ENCODE peak calls at places on chromosome 20, in four cellular contexts. W is body of pancreas; Y is neural crest cell; V is stimulated activated CD4-positive, alpha-beta T cell treated with anti-CD3 and anti-CD28 coated beads, Interleukin-12 subunit alpha, Interleukin-12 subunit beta, amount 100 ng/mL, for 24 hours. K is an unnamed sample.

GRCh38 chr20:44364068-44364467 is 8.6 kb downstream of the HNF4A start:
- DNase-seq in Y (no peak), W (no peak), V (no peak), K (no peak)

GRCh38 chr20:48986899-48987298 is 59.2 kb upstream of the CSE1L start:
- DNase-seq in W (peak; percentile 44), Y (no peak), V (no peak), K (no peak)

GRCh38 chr20:33977535-33977934 is 16.2 kb upstream of the RALY start:
- DNase-seq in V (no peak), Y (no peak), W (no peak), K (no peak)

GRCh38 chr20:18999076-18999475 is 185.5 kb downstream of the SCP2D1 start:
- DNase-seq in W (no peak), V (no peak), Y (no peak), K (no peak)

GRCh38 chr20:50053790-50054547 is 59.0 kb downstream of the UBE2V1 start:
- DNase-seq in V (no peak), W (no peak), Y (no peak), K (no peak)

GRCh38 chr20:44651507-44652373 is at the start of gene ADA:
- DNase-seq in W (peak; percentile 65), Y (peak; percentile 41), V (no peak), K (no peak)

GRCh38 chr20:40493551-40493950 is 195.5 kb downstream of the MAFB start:
- DNase-seq in V (no peak), W (no peak), Y (no peak), K (no peak)

GRCh38 chr20:61135966-61136365 is 116.1 kb upstream of the CDH4 start:
- DNase-seq in Y (peak; percentile 6), V (no peak), W (no peak), K (no peak)

GRCh38 chr20:49893242-49894072 is 21.9 kb downstream of the SPATA2 start:
- DNase-seq in W (no peak), Y (no peak), V (no peak), K (peak; percentile 41)

GRCh38 chr20:42373049-42373448 is 754.9 kb upstream of the CHD6 start:
- DNase-seq in Y (no peak), V (no peak), W (no peak), K (no peak)

GRCh38 chr20:41300383-41300782 is 17.1 kb downstream of the ZHX3 start:
- DNase-seq in W (no peak), Y (no peak), V (no peak), K (no peak)

GRCh38 chr20:18187020-18187419 is 49.4 kb downstream of the KAT14 start:
- DNase-seq in W (no peak), Y (no peak), V (no peak), K (no peak)

GRCh38 chr20:35039146-35039545 is 53.5 kb downstream of the TRPC4AP start:
- DNase-seq in V (no peak), Y (no peak), W (peak; percentile 55), K (no peak)

GRCh38 chr20:9021699-9022098 is 47.2 kb upstream of the PLCB4 start:
- DNase-seq in Y (no peak), W (no peak), V (no peak), K (no peak)

GRCh38 chr20:62496525-62497218 is 20.9 kb upstream of the GATA5 start:
- DNase-seq in W (no peak), Y (peak; percentile 49), V (no peak), K (no peak)

GRCh38 chr20:43938932-43939761 is 24.5 kb downstream of the TOX2 start:
- DNase-seq in Y (no peak), V (no peak), W (peak; percentile 30), K (no peak)

GRCh38 chr20:10763117-10763516 is 89.3 kb upstream of the JAG1 start:
- DNase-seq in Y (no peak), W (no peak), V (no peak), K (no peak)

GRCh38 chr20:32501709-32502108 is 83.4 kb downstream of the NOL4L start:
- DNase-seq in V (no peak), Y (no peak), W (no peak), K (no peak)

GRCh38 chr20:1860446-1860845 is 34.8 kb upstream of the SIRPA start:
- DNase-seq in W (no peak), Y (no peak), V (no peak), K (no peak)

GRCh38 chr20:53291548-53291947 is 302.1 kb downstream of the ZNF217 start:
- DNase-seq in V (no peak), W (no peak), Y (peak; percentile 13), K (no peak)

GRCh38 chr20:15297059-15297875 is 959.9 kb upstream of the FLRT3 start:
- DNase-seq in Y (no peak), V (no peak), W (peak; percentile 27), K (no peak)

GRCh38 chr20:10670521-10671220 is 3.1 kb downstream of the JAG1 start:
- DNase-seq in W (no peak), Y (peak; percentile 32), V (no peak), K (no peak)

GRCh38 chr20:36885355-36885754 is 9.4 kb downstream of the TLDC2 start:
- DNase-seq in W (no peak), Y (no peak), V (no peak), K (no peak)

GRCh38 chr20:5844063-5844681 is 94.0 kb downstream of the SHLD1 start:
- DNase-seq in V (peak; percentile 31), Y (no peak), W (no peak), K (no peak)

K was measured in chondrocyte.